ENCODE peak calls at places on chromosomes 7 and 10, in nine cellular contexts. Q is neuronal stem cell; Z is CD8-positive, alpha-beta T cell; S is colonic mucosa; C is mesenchymal stem cell; V is AG09309; G is GM18507; I is tibial artery; D is SHP77. R is an unnamed sample.

GRCh38 chr10:78983608-78984007 is 85.2 kb upstream of the ZMIZ1 start:
- DNase-seq in G (no peak), V (no peak), D (no peak), S (no peak), Q (no peak), C (no peak), I (no peak), Z (no peak), R (no peak)

GRCh38 chr7:7159063-7159645 is 23.2 kb upstream of the C1GALT1 start:
- DNase-seq in I (no peak), S (no peak), V (no peak), D (no peak), C (no peak), Q (no peak), Z (no peak), G (no peak), R (peak; percentile 3)

GRCh38 chr7:128155100-128155763 is 85.8 kb upstream of the LEP start:
- DNase-seq in C (no peak), V (no peak), S (no peak), I (no peak), Z (no peak), Q (no peak), D (peak; percentile 4), G (no peak), R (no peak)

GRCh38 chr10:18216482-18216881 is 76.3 kb downstream of the CACNB2 start:
- DNase-seq in Q (no peak), I (no peak), C (peak; percentile 40), G (no peak), V (no peak), D (no peak), S (no peak), Z (no peak), R (peak; percentile 6)

GRCh38 chr7:151247611-151248176 is 800 bp downstream of the SMARCD3 start:
- DNase-seq in I (peak; percentile 83), Z (no peak), V (no peak), Q (no peak), G (no peak), S (no peak), C (peak; percentile 57), D (no peak), R (no peak)

GRCh38 chr7:27170936-27171635 is 3.0 kb downstream of the HOXA10 start:
- DNase-seq in V (no peak), Z (no peak), C (peak; percentile 52), D (no peak), G (no peak), Q (no peak), I (peak; percentile 74), S (no peak), R (peak; percentile 80)

GRCh38 chr7:36535866-36536664 is 146.4 kb downstream of the ANLN start:
- DNase-seq in G (no peak), I (no peak), S (no peak), Z (no peak), C (no peak), V (no peak), D (no peak), Q (no peak), R (no peak)

GRCh38 chr7:69786707-69787395 is 188.6 kb downstream of the AUTS2 start:
- DNase-seq in V (no peak), Q (no peak), S (no peak), Z (no peak), I (no peak), C (no peak), D (no peak), G (no peak), R (no peak)

GRCh38 chr7:2165610-2166594 is 66.8 kb downstream of the MAD1L1 start:
- DNase-seq in C (no peak), Q (no peak), V (no peak), G (peak; percentile 63), D (no peak), Z (no peak), S (no peak), I (no peak), R (no peak)

GRCh38 chr7:149719050-149719899 is 54.1 kb downstream of the ZNF467 start:
- DNase-seq in Q (no peak), I (no peak), D (no peak), G (no peak), V (no peak), S (no peak), C (peak; percentile 76), Z (no peak), R (peak; percentile 12)